ENCODE peak calls at places on chromosomes 2 and 18, in seven cellular contexts. G is A549, O is K562, C is ovary, Y is upper lobe of left lung, V is transverse colon, W is sigmoid colon. N is an unnamed sample.

GRCh38 chr2:216884347-216884746 is 24.5 kb upstream of the TNP1 start:
- DNase-seq in G (no peak), O (no peak), C (no peak), Y (no peak), V (no peak), W (no peak), N (no peak)

GRCh38 chr2:46909771-46910419 is 5.7 kb downstream of the MCFD2 start:
- DNase-seq in G (peak), O (no peak), C (no peak), Y (no peak), V (peak), W (no peak), N (no peak)

GRCh38 chr2:71712179-71712818 is 258.9 kb downstream of the DYSF start:
- DNase-seq in G (no peak), O (no peak), C (no peak), Y (no peak), V (no peak), W (peak), N (no peak)

GRCh38 chr2:28423856-28424605 is 31.4 kb downstream of the FOSL2 start:
- DNase-seq in G (no peak), O (no peak), C (no peak), Y (no peak), V (peak), W (peak), N (no peak)

GRCh38 chr2:15940661-15941482 is 522 bp downstream of the MYCN start:
- DNase-seq in G (peak), O (no peak), C (no peak), Y (peak), V (no peak), W (no peak), N (no peak)

GRCh38 chr18:27983780-27984179 is 193.2 kb downstream of the CDH2 start:
- DNase-seq in G (no peak), O (no peak), C (no peak), Y (no peak), V (no peak), W (no peak), N (no peak)

GRCh38 chr18:68724021-68724420 is 9.1 kb upstream of the TMX3 start:
- DNase-seq in G (no peak), O (no peak), C (no peak), Y (no peak), V (no peak), W (no peak), N (no peak)

GRCh38 chr2:127104166-127104660 is 2.7 kb downstream of the BIN1 start:
- DNase-seq in G (no peak), O (no peak), C (no peak), Y (no peak), V (no peak), W (peak), N (no peak)

GRCh38 chr2:112577756-112578155 is 6.7 kb upstream of the CHCHD5 start:
- DNase-seq in G (peak), O (no peak), C (no peak), Y (no peak), V (no peak), W (no peak), N (no peak)

GRCh38 chr2:87996570-87996969 is 19.8 kb downstream of the RNU2-63P start:
- DNase-seq in G (no peak), O (no peak), C (no peak), Y (no peak), V (no peak), W (no peak), N (no peak)

GRCh38 chr2:218444692-218445357 is 25.9 kb downstream of the VIL1 start:
- DNase-seq in G (peak), O (no peak), C (no peak), Y (no peak), V (peak), W (no peak), N (no peak)

GRCh38 chr2:158967731-158968395 is 577 bp upstream of the TANC1 start:
- DNase-seq in G (peak), O (no peak), C (peak), Y (peak), V (peak), W (peak), N (peak)

GRCh38 chr2:149449017-149449416 is 118.6 kb downstream of the LYPD6 start:
- DNase-seq in G (no peak), O (no peak), C (no peak), Y (no peak), V (no peak), W (no peak), N (no peak)

GRCh38 chr2:149446735-149447134 is 116.3 kb downstream of the LYPD6 start:
- DNase-seq in G (no peak), O (no peak), C (no peak), Y (no peak), V (no peak), W (no peak), N (no peak)

GRCh38 chr2:149451417-149452165 is 121.2 kb downstream of the LYPD6 start:
- DNase-seq in G (no peak), O (no peak), C (no peak), Y (no peak), V (no peak), W (no peak), N (no peak)

GRCh38 chr2:149448315-149448714 is 117.9 kb downstream of the LYPD6 start:
- DNase-seq in G (no peak), O (no peak), C (no peak), Y (no peak), V (no peak), W (no peak), N (no peak)
- TF ChIP-seq EP300 in G (no peak), O (no peak), C (no peak), Y (no peak), V (no peak), W (no peak), N (no peak)

GRCh38 chr2:51324028-51324427 is 292.1 kb upstream of the NRXN1 start:
- DNase-seq in G (no peak), O (no peak), C (no peak), Y (no peak), V (no peak), W (no peak), N (no peak)
- TF ChIP-seq EP300 in G (no peak), O (no peak), C (no peak), Y (no peak), V (no peak), W (no peak), N (no peak)

GRCh38 chr2:65660340-65660739 is 227.9 kb upstream of the SPRED2 start:
- DNase-seq in G (no peak), O (no peak), C (no peak), Y (no peak), V (no peak), W (no peak), N (no peak)

GRCh38 chr2:65663831-65664407 is 231.5 kb upstream of the SPRED2 start:
- DNase-seq in G (no peak), O (no peak), C (no peak), Y (no peak), V (no peak), W (no peak), N (no peak)

GRCh38 chr2:65662654-65663432 is 230.4 kb upstream of the SPRED2 start:
- DNase-seq in G (no peak), O (no peak), C (no peak), Y (no peak), V (peak), W (no peak), N (no peak)

GRCh38 chr2:65664931-65665330 is 232.5 kb upstream of the SPRED2 start:
- DNase-seq in G (no peak), O (no peak), C (no peak), Y (no peak), V (no peak), W (no peak), N (no peak)

DNA sequence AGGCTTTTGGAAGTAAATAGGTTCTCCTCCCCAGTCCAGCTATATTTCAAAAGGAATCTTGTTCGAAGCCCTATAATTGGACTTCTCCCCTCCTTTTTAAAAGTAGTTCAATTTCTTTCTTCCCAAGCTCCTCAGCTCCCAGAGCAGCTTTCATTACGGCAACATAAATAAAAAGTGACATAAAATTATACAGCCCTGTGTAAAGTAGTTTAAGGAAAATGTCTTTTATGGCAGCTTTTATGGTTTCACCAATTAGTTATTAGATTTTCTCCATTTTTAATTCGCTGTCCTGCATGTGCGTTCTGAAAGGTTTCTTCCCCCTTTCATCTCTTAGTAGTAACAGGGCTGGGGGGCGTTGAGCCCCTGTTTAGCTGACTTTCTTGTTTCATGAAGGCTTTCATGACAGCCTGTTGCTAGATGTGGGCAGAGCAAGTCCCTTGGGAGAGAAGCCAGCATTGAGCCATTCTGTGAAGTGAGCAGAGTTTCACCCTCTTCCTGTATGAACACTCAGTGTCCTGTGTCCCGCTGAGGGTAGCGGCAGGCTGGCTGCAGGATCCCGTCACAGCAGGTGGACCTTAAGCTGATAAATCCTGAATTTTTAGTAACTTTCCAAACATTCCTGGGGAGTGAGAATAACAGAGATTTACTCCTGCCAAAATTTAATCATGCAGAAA is 229.7 kb upstream of the SPRED2 start:
- DNase-seq in G (no peak), O (no peak), C (no peak), Y (no peak), V (peak), W (peak), N (no peak)
- TF ChIP-seq EP300 in G (no peak), O (no peak), C (no peak), Y (no peak), V (no peak), W (no peak), N (no peak)

GRCh38 chr18:9094307-9095226 is 7.9 kb upstream of the NDUFV2 start:
- DNase-seq in G (peak), O (no peak), C (no peak), Y (no peak), V (no peak), W (no peak), N (no peak)
- TF ChIP-seq EP300 in G (peak), O (no peak), C (no peak), Y (no peak), V (no peak), W (no peak), N (no peak)

DNA sequence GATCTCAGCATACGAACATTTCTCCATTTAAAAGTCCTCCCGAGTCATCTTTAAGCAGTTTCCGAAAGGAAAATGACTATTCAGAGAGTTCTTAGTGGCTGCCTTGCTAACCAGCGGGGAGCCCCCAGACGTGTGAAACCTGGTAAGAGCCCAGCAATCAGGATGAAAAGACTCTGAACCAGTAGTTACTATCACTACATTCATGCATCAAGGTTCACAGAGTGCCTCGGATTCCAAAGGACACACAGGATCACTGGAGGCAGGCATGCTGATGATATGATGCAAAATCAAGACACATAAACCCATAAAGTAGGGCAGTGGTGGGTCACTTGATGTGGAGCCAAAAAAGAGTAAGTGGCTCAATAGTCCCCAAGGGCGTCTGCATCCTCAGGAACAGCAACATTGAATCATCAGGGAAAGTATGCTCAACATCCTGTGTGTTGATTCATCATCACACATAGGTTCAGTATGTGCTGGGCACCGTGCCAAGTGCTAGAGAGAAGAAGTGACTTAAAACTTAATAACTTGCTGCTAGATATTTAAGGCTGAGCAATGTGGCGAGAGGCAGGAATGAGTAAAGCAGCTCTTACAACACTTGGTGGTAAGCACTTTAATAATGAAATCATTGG is 4.4 kb downstream of the CCL20 start:
- DNase-seq in G (peak), O (no peak), C (peak), Y (no peak), V (peak), W (peak), N (peak)
- TF ChIP-seq EP300 in G (peak), O (no peak), C (no peak), Y (peak), V (peak), W (no peak), N (peak)